ENCODE peak calls at places on chromosomes 1 and 21, in four cellular contexts. I, D, Z and K are unnamed samples. For H3K4me1, the result is how much of the 10 kb centered on the place peaks cover.

GRCh38 chr1:238088891-238089290 is 198.2 kb upstream of the ZP4 start:
- DNase-seq in I (no peak), D (no peak), Z (no peak), K (no peak)

GRCh38 chr1:200535605-200536004 is 84.9 kb downstream of the KIF14 start:
- DNase-seq in I (no peak), D (no peak), Z (peak), K (peak)

GRCh38 chr1:227789042-227789880 is 26.2 kb upstream of the PRSS38 start:
- DNase-seq in I (no peak), D (no peak), Z (peak), K (peak)

GRCh38 chr1:219900201-219900600 is 28.2 kb downstream of the SLC30A10 start:
- DNase-seq in I (no peak), D (no peak), Z (no peak), K (no peak)

GRCh38 chr21:27535188-27535587 is 568.3 kb upstream of the ADAMTS5 start:
- DNase-seq in I (no peak), D (no peak), Z (no peak), K (no peak)

GRCh38 chr1:150259758-150260669 is 2.4 kb downstream of the CA14 start:
- DNase-seq in I (peak), D (no peak), Z (no peak), K (peak)

GRCh38 chr21:41611966-41612606 is 104.1 kb upstream of the TMPRSS2 start:
- DNase-seq in I (no peak), D (no peak), Z (peak), K (peak)

GRCh38 chr21:27803571-27803970 is 836.7 kb upstream of the ADAMTS5 start:
- DNase-seq in I (no peak), D (no peak), Z (peak), K (peak)

GRCh38 chr1:6128276-6129081 is 51.6 kb downstream of the CHD5 start:
- DNase-seq in I (no peak), D (no peak), Z (no peak), K (no peak)

GRCh38 chr1:198915327-198916231 is 276.7 kb downstream of the PTPRC start:
- DNase-seq in I (no peak), D (no peak), Z (no peak), K (peak)

GRCh38 chr1:231053493-231054162 is 13.6 kb upstream of the FAM89A start:
- DNase-seq in I (no peak), D (no peak), Z (no peak), K (peak)

GRCh38 chr1:46453449-46453848 is 36.2 kb upstream of the DMBX1 start:
- DNase-seq in I (no peak), D (no peak), Z (no peak), K (no peak)

GRCh38 chr1:43373034-43373940 is 5.5 kb upstream of the ELOVL1 start:
- DNase-seq in I (no peak), D (no peak), Z (peak), K (peak)

GRCh38 chr1:8182034-8182761 is 135.7 kb upstream of the SLC45A1 start:
- DNase-seq in I (no peak), D (peak), Z (peak), K (peak)

GRCh38 chr1:29197590-29197924 is 15.9 kb upstream of the SRSF4 start:
- DNase-seq in I (no peak), D (no peak), Z (peak), K (peak)

GRCh38 chr1:15714438-15715136 is 21.5 kb upstream of the SLC25A34 start:
- DNase-seq in I (no peak), D (no peak), Z (peak), K (no peak)

GRCh38 chr1:185314416-185314815 is 2.6 kb downstream of the IVNS1ABP start:
- DNase-seq in I (no peak), D (no peak), Z (peak), K (peak)

GRCh38 chr1:84090447-84091244 is 53.4 kb upstream of the PRKACB start:
- DNase-seq in I (no peak), D (peak), Z (no peak), K (peak)

GRCh38 chr1:204569478-204569877 is 53.3 kb downstream of the MDM4 start:
- DNase-seq in I (no peak), D (no peak), Z (no peak), K (no peak)

GRCh38 chr1:62912028-62912638 is 128.2 kb downstream of the ATG4C start:
- DNase-seq in I (no peak), D (no peak), Z (peak), K (peak)

GRCh38 chr1:54710841-54711240 is 4.8 kb upstream of the TTC4 start:
- DNase-seq in I (no peak), D (no peak), Z (no peak), K (no peak)

GRCh38 chr1:232308616-232309015 is 321.3 kb downstream of the SIPA1L2 start:
- DNase-seq in I (no peak), D (no peak), Z (no peak), K (no peak)

GRCh38 chr1:61337981-61338848 is 255.9 kb downstream of the NFIA start:
- DNase-seq in I (peak), D (no peak), Z (peak), K (peak)

GRCh38 chr1:225655509-225656258 is 2.8 kb upstream of the ENAH start:
- DNase-seq in I (no peak), D (no peak), Z (peak), K (peak)

GRCh38 chr1:168084396-168085231 is 52.1 kb downstream of the GPR161 start:
- DNase-seq in I (peak), D (peak), Z (peak), K (peak)

GRCh38 chr1:154880651-154881050 is 10.6 kb upstream of the KCNN3 start:
- DNase-seq in I (no peak), D (no peak), Z (no peak), K (no peak)

GRCh38 chr1:190633488-190633887 is 155.8 kb upstream of the BRINP3 start:
- DNase-seq in I (peak), D (no peak), Z (no peak), K (peak)

GRCh38 chr1:47731730-47732129 is 265.5 kb downstream of the TRABD2B start:
- DNase-seq in I (no peak), D (no peak), Z (no peak), K (no peak)

GRCh38 chr1:32877211-32878110 is 6.7 kb upstream of the FNDC5 start:
- DNase-seq in I (no peak), D (no peak), Z (no peak), K (no peak)

GRCh38 chr1:34984435-34985062 is 598 bp downstream of the TMEM35B start:
- DNase-seq in I (no peak), D (no peak), Z (peak), K (peak)

GRCh38 chr1:11514366-11514765 is 35.4 kb downstream of the DISP3 start:
- DNase-seq in I (no peak), D (no peak), Z (no peak), K (no peak)

GRCh38 chr1:25442178-25442577 is 11.5 kb downstream of the MACO1 start:
- DNase-seq in I (no peak), D (no peak), Z (peak), K (peak)

GRCh38 chr1:2137257-2138121 is 57.1 kb downstream of the FAAP20 start:
- DNase-seq in I (no peak), D (peak), Z (no peak), K (no peak)

GRCh38 chr1:2135425-2135824 is 59.1 kb downstream of the FAAP20 start:
- DNase-seq in I (peak), D (no peak), Z (peak), K (peak)

GRCh38 chr1:2135866-2136265 is 58.7 kb downstream of the FAAP20 start:
- DNase-seq in I (no peak), D (no peak), Z (no peak), K (no peak)

GRCh38 chr1:2136836-2137235 is 57.7 kb downstream of the FAAP20 start:
- DNase-seq in I (no peak), D (no peak), Z (no peak), K (no peak)

DNA sequence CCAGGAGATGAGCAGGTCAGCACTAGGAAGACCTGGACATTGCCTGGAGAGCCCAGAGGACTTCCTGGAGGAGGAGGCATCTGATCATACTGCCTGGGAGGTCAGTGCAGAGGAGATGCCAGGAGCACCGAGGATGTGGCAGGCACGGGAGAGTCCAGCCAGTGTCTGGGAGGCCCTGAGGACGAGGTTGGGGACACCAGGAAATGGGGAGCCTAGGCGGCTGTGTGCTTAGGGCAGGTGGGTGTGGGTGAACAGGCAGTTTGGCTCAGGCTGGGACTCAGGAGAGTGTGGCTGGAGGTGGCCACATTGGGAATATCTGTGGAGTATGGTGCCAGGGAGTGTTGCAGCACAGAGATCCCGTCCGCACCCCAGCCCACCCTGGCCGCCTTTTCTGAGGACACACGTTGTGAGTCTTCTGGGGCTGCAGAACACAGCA is 58.2 kb downstream of the FAAP20 start:
- DNase-seq in I (no peak), D (no peak), Z (no peak), K (no peak)
- H3K4me1 ChIP-seq in I (under half), D (under half), Z (under half), K (under half)

DNA sequence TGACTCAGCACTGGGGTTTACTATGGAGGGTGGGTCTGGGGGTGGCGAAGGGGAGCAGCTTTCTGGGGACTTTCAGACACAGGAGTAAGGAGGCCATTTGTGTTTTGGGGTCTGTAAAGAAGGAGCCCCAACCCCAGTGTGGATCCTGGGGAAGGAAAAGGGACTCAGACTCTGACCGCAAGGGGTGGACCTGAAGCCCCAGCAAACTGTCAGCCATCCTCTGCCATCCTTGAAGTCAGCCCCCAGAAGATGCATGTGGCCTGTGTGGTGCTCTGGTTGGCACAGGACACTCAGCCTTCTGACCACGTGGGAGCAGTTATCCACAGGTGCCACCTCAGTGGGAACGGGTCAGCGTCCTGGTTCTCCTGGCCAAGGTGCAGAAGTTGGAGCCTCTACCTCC is 26.0 kb upstream of the EPS8L3 start:
- DNase-seq in I (no peak), D (no peak), Z (no peak), K (no peak)
- H3K4me1 ChIP-seq in I (under half), D (half or more), Z (under half), K (half or more)

DNA sequence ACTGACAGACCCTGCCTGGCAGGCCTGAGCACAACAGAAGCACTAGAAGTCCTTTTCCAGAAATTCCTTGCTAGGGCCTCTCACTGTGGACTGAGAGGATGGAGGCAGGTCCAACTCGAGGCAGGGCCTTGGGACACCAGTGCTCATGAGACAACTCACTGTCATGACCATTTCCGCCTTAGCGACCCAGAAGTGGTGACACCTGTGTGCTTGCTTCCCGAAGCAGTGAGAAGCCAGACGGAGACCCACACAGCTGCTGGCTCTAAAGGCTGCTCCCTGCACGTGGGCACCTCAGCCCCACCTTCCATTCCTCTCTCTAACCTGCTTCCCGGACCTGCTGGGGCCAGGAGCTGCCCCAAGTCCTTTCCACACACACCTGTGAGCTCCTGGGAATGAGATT is 33.0 kb downstream of the KCNC4 start:
- DNase-seq in I (no peak), D (no peak), Z (no peak), K (no peak)
- H3K4me1 ChIP-seq in I (under half), D (under half), Z (under half), K (under half)

GRCh38 chr1:75794382-75794781 is 2.3 kb upstream of the MSH4 start:
- DNase-seq in I (no peak), D (no peak), Z (no peak), K (no peak)

GRCh38 chr1:75792091-75792490 is 4.6 kb upstream of the MSH4 start:
- DNase-seq in I (no peak), D (no peak), Z (no peak), K (no peak)

GRCh38 chr1:75787524-75787923 is 1.5 kb downstream of the RABGGTB start:
- DNase-seq in I (no peak), D (no peak), Z (peak), K (no peak)

GRCh38 chr1:75786901-75787455 is 922 bp downstream of the RABGGTB start:
- DNase-seq in I (no peak), D (no peak), Z (peak), K (no peak)

GRCh38 chr1:75791022-75791421 is 5.0 kb downstream of the RABGGTB start:
- DNase-seq in I (no peak), D (no peak), Z (peak), K (peak)
- H3K4me1 ChIP-seq in I (under half), D (under half), Z (under half), K (under half)

DNA sequence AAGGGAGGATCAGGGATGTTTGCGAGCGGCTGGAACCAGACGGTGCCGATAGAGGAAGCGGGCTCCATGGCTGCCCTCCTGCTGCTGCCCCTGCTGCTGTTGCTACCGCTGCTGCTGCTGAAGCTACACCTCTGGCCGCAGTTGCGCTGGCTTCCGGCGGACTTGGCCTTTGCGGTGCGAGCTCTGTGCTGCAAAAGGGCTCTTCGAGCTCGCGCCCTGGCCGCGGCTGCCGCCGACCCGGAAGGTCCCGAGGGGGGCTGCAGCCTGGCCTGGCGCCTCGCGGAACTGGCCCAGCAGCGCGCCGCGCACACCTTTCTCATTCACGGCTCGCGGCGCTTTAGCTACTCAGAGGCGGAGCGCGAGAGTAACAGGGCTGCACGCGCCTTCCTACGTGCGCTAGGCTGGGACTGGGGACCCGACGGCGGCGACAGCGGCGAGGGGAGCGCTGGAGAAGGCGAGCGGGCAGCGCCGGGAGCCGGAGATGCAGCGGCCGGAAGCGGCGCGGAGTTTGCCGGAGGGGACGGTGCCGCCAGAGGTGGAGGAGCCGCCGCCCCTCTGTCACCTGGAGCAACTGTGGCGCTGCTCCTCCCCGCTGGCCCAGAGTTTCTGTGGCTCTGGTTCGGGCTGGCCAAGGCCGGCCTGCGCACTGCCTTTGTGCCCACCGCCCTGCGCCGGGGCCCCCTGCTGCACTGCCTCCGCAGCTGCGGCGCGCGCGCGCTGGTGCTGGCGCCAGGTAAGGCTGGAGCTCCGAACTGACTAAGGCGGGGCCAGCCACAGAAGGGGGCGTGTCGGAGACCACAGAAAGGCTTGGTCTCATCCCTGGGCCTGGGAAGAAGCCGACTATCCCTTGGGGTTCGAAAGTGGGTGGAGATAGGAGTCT is 465 bp downstream of the SLC27A3 start:
- DNase-seq in I (peak), D (peak), Z (peak), K (peak)
- H3K4me1 ChIP-seq in I (under half), D (under half), Z (under half), K (under half)

GRCh38 chr1:172914517-172915144 is 136.1 kb downstream of the TNFSF18 start:
- DNase-seq in I (no peak), D (no peak), Z (peak), K (peak)
- H3K4me1 ChIP-seq in I (under half), D (under half), Z (half or more), K (half or more)

GRCh38 chr1:121522061-121522759 is 337.4 kb downstream of the SRGAP2C start:
- DNase-seq in I (no peak), D (no peak), Z (no peak), K (no peak)

DNA sequence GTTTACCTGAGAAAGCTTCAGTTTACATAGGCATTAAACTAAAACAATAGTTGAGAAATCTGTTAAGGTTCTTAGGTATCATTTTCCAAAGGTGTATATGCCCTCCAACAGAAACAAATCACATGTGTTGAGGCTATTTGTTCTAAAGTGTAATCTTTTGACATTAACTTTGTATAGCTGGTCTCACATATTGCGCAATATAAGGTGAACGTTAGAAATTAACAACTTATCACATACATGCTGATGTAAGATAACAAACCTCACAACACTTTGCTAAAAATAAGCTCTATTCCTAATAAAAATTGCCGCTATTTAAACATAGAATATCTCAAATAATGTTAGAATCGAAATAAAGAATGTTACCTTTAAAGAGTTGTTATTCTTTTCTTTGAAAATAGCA is 340.6 kb downstream of the SRGAP2C start:
- DNase-seq in I (no peak), D (no peak), Z (no peak), K (no peak)
- H3K4me1 ChIP-seq in I (under half), D (under half), Z (under half), K (under half)

DNA sequence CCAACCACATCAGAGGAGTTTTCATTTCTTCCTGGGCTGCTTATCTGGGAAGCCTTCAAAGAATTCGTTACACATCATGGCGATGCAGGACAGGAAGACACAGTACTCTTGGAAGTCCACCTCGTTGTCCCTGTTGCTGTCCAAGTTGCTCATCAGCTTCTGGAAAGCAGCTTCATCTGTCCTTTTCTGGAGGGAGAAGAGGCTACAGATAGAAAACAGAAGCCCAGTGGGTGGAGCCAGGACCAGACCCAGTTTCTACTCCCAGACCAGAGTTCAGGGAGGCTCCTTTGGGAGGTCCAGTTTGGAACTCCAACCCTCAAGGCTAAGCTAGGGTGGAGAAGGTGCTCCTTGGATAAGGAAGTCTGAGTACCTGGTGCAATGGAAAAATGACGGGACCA is 1.9 kb downstream of the S100A4 start:
- DNase-seq in I (no peak), D (no peak), Z (peak), K (no peak)
- H3K4me1 ChIP-seq in I (under half), D (half or more), Z (half or more), K (half or more)